ENCODE peak calls at places on chromosomes 11 and 22, in four cellular contexts. E is IMR-90, V is neuronal stem cell, W is mesendoderm. O is an unnamed sample.

GRCh38 chr11:128207861-128208321 is 379.5 kb downstream of the ETS1 start:
- DNase-seq in W (no peak), E (peak; percentile 91), V (no peak), O (no peak)

GRCh38 chr22:29343313-29343805 is 27.9 kb upstream of the RASL10A start:
- DNase-seq in V (no peak), W (no peak), E (peak; percentile 40), O (no peak)

GRCh38 chr11:116557261-116557660 is 215.5 kb downstream of the BUD13 start:
- DNase-seq in V (no peak), W (no peak), E (no peak), O (no peak)

GRCh38 chr22:40018051-40018450 is 23.3 kb downstream of the FAM83F start:
- DNase-seq in E (no peak), W (no peak), V (no peak), O (no peak)

GRCh38 chr11:65854161-65854592 is 3.8 kb downstream of the CFL1 start:
- DNase-seq in V (no peak), W (peak; percentile 0), E (no peak), O (no peak)

GRCh38 chr11:8917157-8917820 is 6.3 kb downstream of the AKIP1 start:
- DNase-seq in V (peak; percentile 57), W (peak; percentile 96), E (peak; percentile 93), O (no peak)

GRCh38 chr11:129917231-129917630 is 21.9 kb upstream of the NFRKB start:
- DNase-seq in E (peak; percentile 39), V (no peak), W (no peak), O (no peak)

GRCh38 chr22:21074092-21074715 is 28.5 kb downstream of the LRRC74B start:
- DNase-seq in W (no peak), V (no peak), E (peak; percentile 83), O (no peak)

GRCh38 chr22:40058265-40058664 is 63.5 kb downstream of the FAM83F start:
- DNase-seq in W (no peak), V (no peak), E (no peak), O (no peak)

GRCh38 chr11:45528435-45528834 is 137.0 kb downstream of the CHST1 start:
- DNase-seq in E (no peak), V (no peak), W (no peak), O (no peak)

GRCh38 chr22:44024288-44024908 is at the start of gene PARVB:
- DNase-seq in V (no peak), E (no peak), W (no peak), O (peak; percentile 53)

GRCh38 chr11:1131033-1131911 is 26.5 kb upstream of the MUC5AC start:
- DNase-seq in W (no peak), V (no peak), E (no peak), O (no peak)

GRCh38 chr11:76209956-76210885 is 3.9 kb upstream of the WNT11 start:
- DNase-seq in V (peak; percentile 51), E (peak; percentile 74), W (peak; percentile 38), O (no peak)

GRCh38 chr11:120117991-120118390 is 19.9 kb downstream of the TRIM29 start:
- DNase-seq in W (no peak), V (no peak), E (no peak), O (no peak)

GRCh38 chr11:80136991-80137390 is 696.2 kb upstream of the TENM4 start:
- DNase-seq in E (no peak), V (no peak), W (no peak), O (no peak)

GRCh38 chr11:61769169-61769920 is 16.9 kb downstream of the MYRF start:
- DNase-seq in E (peak; percentile 48), W (no peak), V (no peak), O (no peak)

GRCh38 chr11:76557466-76557865 is 112.6 kb downstream of the EMSY start:
- DNase-seq in E (no peak), V (no peak), W (no peak), O (no peak)

GRCh38 chr11:134101292-134101691 is 32.4 kb downstream of the JAM3 start:
- DNase-seq in E (peak; percentile 67), V (no peak), W (no peak), O (no peak)

GRCh38 chr11:2204361-2205213 is 33.0 kb upstream of the TH start:
- DNase-seq in V (no peak), W (no peak), E (no peak), O (no peak)

GRCh38 chr11:107042748-107043147 is 24.5 kb upstream of the GUCY1A2 start:
- DNase-seq in E (no peak), W (no peak), V (no peak), O (no peak)

GRCh38 chr11:125525303-125525702 is 29.2 kb upstream of the FEZ1 start:
- DNase-seq in E (no peak), W (no peak), V (no peak), O (no peak)

GRCh38 chr11:129943036-129943435 is 47.7 kb upstream of the NFRKB start:
- DNase-seq in W (no peak), E (no peak), V (no peak), O (no peak)

GRCh38 chr22:39148727-39149535 is 3.5 kb downstream of the CBX7 start:
- DNase-seq in V (no peak), E (no peak), W (peak; percentile 73), O (no peak)

GRCh38 chr11:57514538-57515331 is 767 bp downstream of the SLC43A1 start:
- DNase-seq in W (peak; percentile 70), E (peak; percentile 24), V (no peak), O (peak; percentile 83)

GRCh38 chr11:19080579-19080993 is 20.1 kb upstream of the MRGPRX2 start:
- DNase-seq in W (no peak), V (no peak), E (peak; percentile 26), O (no peak)

GRCh38 chr11:120223793-120224192 is 13.0 kb downstream of the OAF start:
- DNase-seq in W (no peak), E (no peak), V (no peak), O (no peak)

GRCh38 chr11:5123802-5124521 is 14.2 kb downstream of the OR52A5 start:
- DNase-seq in W (peak; percentile 89), V (peak; percentile 68), E (peak; percentile 76), O (peak; percentile 86)

GRCh38 chr11:60169264-60169915 is 13.5 kb downstream of the MS4A6A start:
- DNase-seq in V (peak; percentile 27), E (no peak), W (peak; percentile 81), O (no peak)

GRCh38 chr22:37303821-37304274 is 21.5 kb downstream of the CYTH4 start:
- DNase-seq in V (no peak), E (peak; percentile 95), W (no peak), O (no peak)
- H2BK15ac ChIP-seq in V (peak overlapping the region; percentile 5), E (peak overlapping the region; percentile 100), W (no peak overlapping the region), O (peak overlapping the region; percentile 40)

GRCh38 chr11:123163621-123164020 is 31.4 kb downstream of the CLMP start:
- DNase-seq in V (no peak), E (no peak), W (no peak), O (no peak)
- H2BK15ac ChIP-seq in V (no peak overlapping the region), E (no peak overlapping the region), W (no peak overlapping the region), O (no peak overlapping the region)

GRCh38 chr11:67523556-67524479 is 572 bp upstream of the CABP2 start:
- DNase-seq in V (no peak), W (no peak), E (no peak), O (no peak)
- H2BK15ac ChIP-seq in V (peak overlapping the region; percentile 85), W (no peak overlapping the region), E (no peak overlapping the region), O (no peak overlapping the region)

GRCh38 chr11:94738746-94739145 is 29.4 kb upstream of the AMOTL1 start:
- DNase-seq in W (peak; percentile 68), V (no peak), E (no peak), O (no peak)

GRCh38 chr11:94737171-94737611 is 31.0 kb upstream of the AMOTL1 start:
- DNase-seq in W (peak; percentile 80), E (peak; percentile 54), V (no peak), O (no peak)

GRCh38 chr11:94740083-94740974 is 27.8 kb upstream of the AMOTL1 start:
- DNase-seq in E (no peak), V (peak; percentile 54), W (peak; percentile 65), O (no peak)

GRCh38 chr11:94740975-94741707 is 27.0 kb upstream of the AMOTL1 start:
- DNase-seq in E (peak; percentile 69), V (peak; percentile 49), W (peak; percentile 94), O (no peak)

GRCh38 chr11:94739331-94739730 is 28.8 kb upstream of the AMOTL1 start:
- DNase-seq in E (no peak), V (no peak), W (peak; percentile 56), O (no peak)
- H2BK15ac ChIP-seq in E (no peak overlapping the region), V (no peak overlapping the region), W (no peak overlapping the region), O (no peak overlapping the region)

DNA sequence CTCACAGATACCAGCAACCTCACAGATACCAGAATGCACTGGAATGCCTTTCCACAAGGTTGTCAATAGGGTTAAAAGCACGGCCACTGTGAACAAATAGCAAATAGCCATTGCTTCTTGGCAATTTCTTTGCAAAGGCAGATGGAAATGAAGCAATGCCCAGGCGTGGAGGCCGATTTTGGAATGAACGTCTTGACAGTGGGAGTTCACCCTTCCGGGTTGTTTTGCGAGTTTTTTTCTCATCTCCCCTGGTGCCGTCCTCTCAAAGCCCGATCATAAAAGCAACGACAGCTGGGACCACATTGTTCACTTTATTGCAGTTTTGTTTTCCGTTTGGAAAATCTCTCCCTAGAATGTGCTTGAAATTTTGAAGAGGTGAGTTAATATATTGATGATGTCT is 38.0 kb upstream of the CD82 start:
- DNase-seq in W (no peak), E (no peak), V (no peak), O (no peak)
- H2BK15ac ChIP-seq in W (no peak overlapping the region), E (no peak overlapping the region), V (no peak overlapping the region), O (no peak overlapping the region)

DNA sequence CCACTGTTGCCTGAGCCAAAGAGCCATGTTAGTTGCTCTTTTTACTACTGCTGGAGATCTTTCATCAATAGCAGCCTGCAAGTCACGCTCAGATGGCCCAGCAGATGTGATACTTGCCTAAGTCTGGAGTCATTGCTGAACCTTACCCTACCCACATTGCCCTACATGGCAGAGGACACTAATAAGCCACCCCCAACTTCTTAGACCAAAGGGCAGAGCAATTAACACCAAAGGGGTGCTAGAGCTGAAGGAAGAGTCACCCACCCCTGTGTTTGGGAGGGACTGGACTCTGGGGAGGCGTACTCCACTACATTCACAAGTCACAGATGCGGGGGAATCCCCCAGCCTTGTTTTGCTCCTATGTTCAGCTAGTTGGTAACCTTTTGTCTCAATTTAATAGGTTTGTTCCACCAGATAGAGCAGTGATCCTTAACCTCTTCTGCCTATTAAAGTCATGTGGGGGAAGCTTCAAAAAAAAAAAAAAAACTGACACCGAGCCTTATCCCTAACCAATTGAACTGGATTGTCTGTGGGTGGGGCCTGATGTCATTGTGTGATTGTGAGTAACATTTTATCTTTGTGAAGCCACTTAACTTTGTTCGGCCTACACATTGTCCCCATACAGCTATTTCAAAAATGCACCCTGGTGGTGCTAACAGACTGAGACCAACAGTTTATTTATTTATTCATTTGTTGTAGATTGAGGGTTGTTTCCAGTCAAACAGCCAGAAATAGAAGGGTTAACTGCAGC is 13.1 kb downstream of the ADM start:
- DNase-seq in W (peak; percentile 12), V (no peak), E (no peak), O (no peak)
- H2BK15ac ChIP-seq in W (no peak overlapping the region), V (peak overlapping the region; percentile 34), E (peak overlapping the region; percentile 82), O (peak overlapping the region; percentile 100)